ENCODE peak calls at places on chromosomes 12 and 14, in six cellular contexts. S is B cell; F is naive thymus-derived CD8-positive, alpha-beta T cell; Q is AML-193; N is T follicular helper cell; R is HEK293T. E is an unnamed sample.

GRCh38 chr14:66650491-66650911 is 142.6 kb downstream of the GPHN start:
- DNase-seq in S (no peak), F (no peak), Q (no peak), N (no peak), R (no peak), E (no peak)

GRCh38 chr12:98221243-98221808 is 294.1 kb upstream of the TMPO start:
- DNase-seq in S (no peak), F (no peak), Q (no peak), N (no peak), R (no peak), E (no peak)

GRCh38 chr14:42140831-42141279 is 534.2 kb downstream of the LRFN5 start:
- DNase-seq in S (no peak), F (no peak), Q (no peak), N (no peak), R (no peak), E (no peak)

GRCh38 chr12:46494424-46494823 is 121.9 kb upstream of the SLC38A2 start:
- DNase-seq in S (no peak), F (no peak), Q (no peak), N (no peak), R (no peak), E (no peak)

GRCh38 chr12:21725731-21726130 is 48.8 kb downstream of the KCNJ8 start:
- DNase-seq in S (no peak), F (no peak), Q (no peak), N (no peak), R (no peak), E (no peak)

GRCh38 chr12:122880668-122881067 is 15.3 kb downstream of the VPS37B start:
- DNase-seq in S (no peak), F (no peak), Q (no peak), N (no peak), R (peak), E (peak)

GRCh38 chr12:92062539-92063493 is 82.8 kb downstream of the BTG1 start:
- DNase-seq in S (no peak), F (no peak), Q (no peak), N (no peak), R (no peak), E (no peak)

GRCh38 chr14:79318371-79318770 is 892.9 kb downstream of the DIO2 start:
- DNase-seq in S (no peak), F (no peak), Q (no peak), N (no peak), R (no peak), E (no peak)

GRCh38 chr12:121279507-121279915 is 17.0 kb downstream of the CAMKK2 start:
- DNase-seq in S (no peak), F (no peak), Q (no peak), N (no peak), R (no peak), E (no peak)

GRCh38 chr12:1744932-1745331 is 54.1 kb downstream of the ADIPOR2 start:
- DNase-seq in S (no peak), F (no peak), Q (no peak), N (no peak), R (no peak), E (no peak)

GRCh38 chr12:110566993-110567392 is 16.1 kb downstream of the PPTC7 start:
- DNase-seq in S (no peak), F (no peak), Q (no peak), N (no peak), R (no peak), E (no peak)

GRCh38 chr12:95918194-95918993 is 24.0 kb downstream of the CCDC38 start:
- DNase-seq in S (peak), F (peak), Q (peak), N (peak), R (peak), E (peak)

GRCh38 chr12:126974779-126975178 is 1292.2 kb upstream of the TMEM132C start:
- DNase-seq in S (no peak), F (no peak), Q (no peak), N (no peak), R (no peak), E (no peak)

GRCh38 chr14:96424104-96424989 is 32.4 kb downstream of the AK7 start:
- DNase-seq in S (peak), F (peak), Q (peak), N (no peak), R (peak), E (peak)

GRCh38 chr12:21221072-21221471 is 90.1 kb downstream of the SLCO1B1 start:
- DNase-seq in S (no peak), F (no peak), Q (no peak), N (no peak), R (no peak), E (no peak)

GRCh38 chr12:45912774-45913173 is 77.6 kb downstream of the SCAF11 start:
- DNase-seq in S (no peak), F (no peak), Q (no peak), N (no peak), R (no peak), E (no peak)

GRCh38 chr12:19085090-19085489 is 44.4 kb upstream of the PLEKHA5 start:
- DNase-seq in S (no peak), F (no peak), Q (no peak), N (no peak), R (no peak), E (no peak)

GRCh38 chr12:122004633-122005071 is 17.0 kb upstream of the BCL7A start:
- DNase-seq in S (no peak), F (no peak), Q (no peak), N (no peak), R (no peak), E (no peak)

GRCh38 chr12:67434653-67435375 is 165.7 kb downstream of the CAND1 start:
- DNase-seq in S (no peak), F (no peak), Q (no peak), N (no peak), R (no peak), E (no peak)

GRCh38 chr14:23573384-23573783 is 5.2 kb downstream of the JPH4 start:
- DNase-seq in S (no peak), F (no peak), Q (no peak), N (no peak), R (no peak), E (no peak)

GRCh38 chr14:79502101-79502750 is 709.1 kb downstream of the DIO2 start:
- DNase-seq in S (no peak), F (no peak), Q (no peak), N (no peak), R (no peak), E (no peak)

GRCh38 chr14:44897844-44898151 is 63.9 kb downstream of the KLHL28 start:
- DNase-seq in S (no peak), F (no peak), Q (no peak), N (no peak), R (no peak), E (no peak)

GRCh38 chr12:103841690-103842584 is 903 bp upstream of the NT5DC3 start:
- DNase-seq in S (peak), F (no peak), Q (peak), N (peak), R (peak), E (peak)

GRCh38 chr12:117596968-117597367 is 235.5 kb upstream of the NOS1 start:
- DNase-seq in S (no peak), F (no peak), Q (no peak), N (no peak), R (no peak), E (no peak)

GRCh38 chr12:122974892-122975789 is at the start of gene OGFOD2:
- DNase-seq in S (peak), F (peak), Q (peak), N (peak), R (peak), E (peak)

GRCh38 chr12:69704357-69704756 is 5.3 kb upstream of the BEST3 start:
- DNase-seq in S (no peak), F (no peak), Q (no peak), N (no peak), R (no peak), E (no peak)

E was measured in erythroblast.